ENCODE peak calls at places on chromosomes 1 and 21, in six cellular contexts. L is AG10803, Q is amygdala, C is EH, A is heart right ventricle, X is fibroblast of pulmonary artery. T is an unnamed sample.

GRCh38 chr1:227926216-227926791 is 21.4 kb downstream of the WNT9A start:
- DNase-seq in Q (no peak), A (no peak), L (no peak), X (no peak), C (no peak), T (no peak)

GRCh38 chr1:240492832-240493440 is 119.0 kb downstream of the GREM2 start:
- DNase-seq in Q (no peak), A (no peak), C (no peak), X (peak), L (no peak), T (no peak)

GRCh38 chr1:43061803-43062202 is 103.1 kb upstream of the SLC2A1 start:
- DNase-seq in Q (no peak), L (no peak), A (no peak), C (no peak), X (no peak), T (no peak)

GRCh38 chr1:201648066-201648910 is 109.4 kb downstream of the NAV1 start:
- DNase-seq in L (peak), A (peak), Q (peak), X (peak), C (peak), T (peak)

GRCh38 chr1:156993426-156994147 is 52.0 kb downstream of the ARHGEF11 start:
- DNase-seq in A (no peak), X (no peak), Q (no peak), C (no peak), L (no peak), T (peak)

GRCh38 chr1:195481293-195481692 is 1126.9 kb downstream of the KCNT2 start:
- DNase-seq in Q (no peak), L (no peak), C (peak), A (no peak), X (no peak), T (no peak)

GRCh38 chr21:45556645-45557601 is 14.7 kb upstream of the SLC19A1 start:
- DNase-seq in X (no peak), A (no peak), C (no peak), Q (no peak), L (no peak), T (peak)

GRCh38 chr1:208820600-208821232 is 576.5 kb upstream of the PLXNA2 start:
- DNase-seq in C (no peak), A (no peak), X (no peak), Q (no peak), L (no peak), T (no peak)

GRCh38 chr1:30508175-30508448 is 215.3 kb downstream of the MATN1 start:
- DNase-seq in A (no peak), L (no peak), Q (no peak), C (no peak), X (no peak), T (no peak)

GRCh38 chr1:58432813-58433668 is 113.5 kb downstream of the OMA1 start:
- DNase-seq in Q (peak), A (no peak), L (peak), C (peak), X (peak), T (peak)

GRCh38 chr1:167165948-167166702 is 54.6 kb upstream of the POU2F1 start:
- DNase-seq in X (no peak), C (peak), A (no peak), Q (no peak), L (no peak), T (no peak)

GRCh38 chr1:214566158-214567104 is 15.0 kb upstream of the PTPN14 start:
- DNase-seq in X (peak), Q (no peak), A (no peak), C (peak), L (peak), T (peak)

GRCh38 chr1:28551381-28551780 is 1.5 kb upstream of the TRNAU1AP start:
- DNase-seq in C (no peak), X (no peak), L (no peak), Q (no peak), A (no peak), T (no peak)

GRCh38 chr21:15557925-15558324 is 171.9 kb upstream of the USP25 start:
- DNase-seq in X (no peak), Q (no peak), C (no peak), L (no peak), A (no peak), T (no peak)

GRCh38 chr1:18145851-18146618 is 38.4 kb downstream of the IGSF21 start:
- DNase-seq in L (no peak), Q (no peak), X (no peak), C (no peak), A (no peak), T (no peak)

GRCh38 chr1:26066160-26066559 is 1.3 kb downstream of the TRIM63 start:
- DNase-seq in Q (no peak), C (no peak), L (no peak), A (no peak), X (no peak), T (no peak)

GRCh38 chr21:25934771-25935224 is 200.0 kb downstream of the GABPA start:
- DNase-seq in C (peak), A (peak), Q (no peak), X (peak), L (peak), T (peak)

GRCh38 chr1:74280642-74281396 is 45.6 kb downstream of the TNNI3K start:
- DNase-seq in L (no peak), X (no peak), C (no peak), A (no peak), Q (no peak), T (no peak)

GRCh38 chr1:11070876-11071275 is 11.1 kb upstream of the SRM start:
- DNase-seq in C (no peak), A (no peak), L (no peak), X (no peak), Q (no peak), T (no peak)

GRCh38 chr1:76035053-76035452 is 39.5 kb upstream of the ST6GALNAC3 start:
- DNase-seq in L (no peak), C (peak), X (peak), A (no peak), Q (no peak), T (no peak)

GRCh38 chr1:154115180-154115579 is 39.7 kb downstream of the NUP210L start:
- DNase-seq in X (peak), C (no peak), A (no peak), Q (no peak), L (no peak), T (no peak)

GRCh38 chr1:17550684-17551584 is 11.4 kb downstream of the ARHGEF10L start:
- DNase-seq in A (no peak), Q (no peak), X (no peak), L (peak), C (peak), T (peak)

GRCh38 chr1:9886063-9886742 is 23.9 kb downstream of the CTNNBIP1 start:
- DNase-seq in C (no peak), A (no peak), Q (no peak), L (no peak), X (no peak), T (no peak)

GRCh38 chr1:173043253-173043652 is 7.5 kb downstream of the TNFSF18 start:
- DNase-seq in C (peak), A (no peak), X (peak), L (no peak), Q (no peak), T (peak)

GRCh38 chr1:1899266-1899966 is 8.5 kb upstream of the GNB1 start:
- DNase-seq in A (no peak), C (no peak), X (no peak), L (no peak), Q (no peak), T (no peak)

GRCh38 chr1:199383791-199384190 is 643.7 kb upstream of the NR5A2 start:
- DNase-seq in Q (no peak), X (no peak), A (no peak), C (no peak), L (no peak), T (no peak)

GRCh38 chr1:91555821-91556531 is 55.3 kb downstream of the CDC7 start:
- DNase-seq in X (peak), Q (no peak), A (no peak), C (peak), L (peak), T (peak)

GRCh38 chr21:33578959-33579542 is 9.4 kb downstream of the DONSON start:
- DNase-seq in X (peak), L (peak), C (peak), Q (no peak), A (no peak), T (peak)

GRCh38 chr1:3717041-3717714 is 35.1 kb upstream of the CCDC27 start:
- DNase-seq in X (no peak), Q (no peak), C (no peak), A (no peak), L (no peak), T (no peak)

GRCh38 chr21:42525676-42526378 is 12.2 kb downstream of the SLC37A1 start:
- DNase-seq in Q (no peak), L (no peak), X (no peak), C (no peak), A (no peak), T (no peak)

GRCh38 chr1:108645479-108646184 is 15.3 kb downstream of the HENMT1 start:
- DNase-seq in Q (no peak), X (no peak), C (no peak), A (no peak), L (no peak), T (no peak)